ENCODE peak calls at places on chromosome 1, in eight cellular contexts. One of them, this sample, is unnamed.

GRCh38 chr1:31761883-31762282 is 2.3 kb downstream of the ADGRB2 start:
- DNase-seq in dermis microvascular lymphatic vessel endothelial cell: no peak
- DNase-seq in heart right ventricle: no peak
- DNase-seq in left lung: no peak
- DNase-seq in coronary artery: no peak
- DNase-seq in GM23248: peak
- DNase-seq in head of caudate nucleus: no peak
- DNase-seq in stromal cell of bone marrow: no peak
- DNase-seq in this sample: no peak

GRCh38 chr1:96559707-96560588 is 161.6 kb upstream of the PTBP2 start:
- DNase-seq in dermis microvascular lymphatic vessel endothelial cell: no peak
- DNase-seq in heart right ventricle: no peak
- DNase-seq in left lung: no peak
- DNase-seq in coronary artery: no peak
- DNase-seq in GM23248: peak
- DNase-seq in head of caudate nucleus: no peak
- DNase-seq in stromal cell of bone marrow: peak
- DNase-seq in this sample: peak

GRCh38 chr1:7421471-7422075 is 349.5 kb upstream of the VAMP3 start:
- DNase-seq in dermis microvascular lymphatic vessel endothelial cell: no peak
- DNase-seq in heart right ventricle: no peak
- DNase-seq in left lung: no peak
- DNase-seq in coronary artery: peak
- DNase-seq in GM23248: no peak
- DNase-seq in head of caudate nucleus: no peak
- DNase-seq in stromal cell of bone marrow: no peak
- DNase-seq in this sample: no peak

GRCh38 chr1:56966698-56966999 is 834 bp upstream of the C8B start:
- DNase-seq in dermis microvascular lymphatic vessel endothelial cell: no peak
- DNase-seq in heart right ventricle: no peak
- DNase-seq in left lung: no peak
- DNase-seq in coronary artery: no peak
- DNase-seq in GM23248: no peak
- DNase-seq in head of caudate nucleus: no peak
- DNase-seq in stromal cell of bone marrow: no peak
- DNase-seq in this sample: no peak

GRCh38 chr1:193179094-193179493 is 7.3 kb downstream of the B3GALT2 start:
- DNase-seq in dermis microvascular lymphatic vessel endothelial cell: peak
- DNase-seq in heart right ventricle: no peak
- DNase-seq in left lung: no peak
- DNase-seq in coronary artery: no peak
- DNase-seq in GM23248: no peak
- DNase-seq in head of caudate nucleus: no peak
- DNase-seq in stromal cell of bone marrow: no peak
- DNase-seq in this sample: no peak

GRCh38 chr1:115135681-115136080 is 46.4 kb upstream of the TSPAN2 start:
- DNase-seq in dermis microvascular lymphatic vessel endothelial cell: no peak
- DNase-seq in heart right ventricle: no peak
- DNase-seq in left lung: no peak
- DNase-seq in coronary artery: no peak
- DNase-seq in GM23248: peak
- DNase-seq in head of caudate nucleus: no peak
- DNase-seq in stromal cell of bone marrow: no peak
- DNase-seq in this sample: no peak

GRCh38 chr1:242828199-242828598 is 303.7 kb upstream of the PLD5 start:
- DNase-seq in dermis microvascular lymphatic vessel endothelial cell: no peak
- DNase-seq in heart right ventricle: no peak
- DNase-seq in left lung: no peak
- DNase-seq in coronary artery: no peak
- DNase-seq in GM23248: no peak
- DNase-seq in head of caudate nucleus: peak
- DNase-seq in stromal cell of bone marrow: no peak
- DNase-seq in this sample: no peak

GRCh38 chr1:205670611-205671430 is 9.5 kb downstream of the SLC45A3 start:
- DNase-seq in dermis microvascular lymphatic vessel endothelial cell: no peak
- DNase-seq in heart right ventricle: no peak
- DNase-seq in left lung: no peak
- DNase-seq in coronary artery: no peak
- DNase-seq in GM23248: no peak
- DNase-seq in head of caudate nucleus: no peak
- DNase-seq in stromal cell of bone marrow: no peak
- DNase-seq in this sample: no peak

GRCh38 chr1:207853372-207853757 is 57.6 kb downstream of the CD34 start:
- DNase-seq in dermis microvascular lymphatic vessel endothelial cell: peak
- DNase-seq in heart right ventricle: peak
- DNase-seq in left lung: no peak
- DNase-seq in coronary artery: peak
- DNase-seq in GM23248: no peak
- DNase-seq in head of caudate nucleus: no peak
- DNase-seq in stromal cell of bone marrow: no peak
- DNase-seq in this sample: no peak

GRCh38 chr1:176193023-176193422 is 14.1 kb downstream of the COP1 start:
- DNase-seq in dermis microvascular lymphatic vessel endothelial cell: no peak
- DNase-seq in heart right ventricle: no peak
- DNase-seq in left lung: no peak
- DNase-seq in coronary artery: no peak
- DNase-seq in GM23248: no peak
- DNase-seq in head of caudate nucleus: no peak
- DNase-seq in stromal cell of bone marrow: no peak
- DNase-seq in this sample: peak

GRCh38 chr1:205709059-205709398 is 28.7 kb upstream of the SLC45A3 start:
- DNase-seq in dermis microvascular lymphatic vessel endothelial cell: peak
- DNase-seq in heart right ventricle: no peak
- DNase-seq in left lung: no peak
- DNase-seq in coronary artery: no peak
- DNase-seq in GM23248: peak
- DNase-seq in head of caudate nucleus: no peak
- DNase-seq in stromal cell of bone marrow: peak
- DNase-seq in this sample: no peak

GRCh38 chr1:147316968-147317367 is 74.5 kb downstream of the CHD1L start:
- DNase-seq in dermis microvascular lymphatic vessel endothelial cell: no peak
- DNase-seq in heart right ventricle: no peak
- DNase-seq in left lung: no peak
- DNase-seq in coronary artery: no peak
- DNase-seq in GM23248: no peak
- DNase-seq in head of caudate nucleus: no peak
- DNase-seq in stromal cell of bone marrow: no peak
- DNase-seq in this sample: no peak

GRCh38 chr1:36085686-36086526 is 2.0 kb downstream of the TEKT2 start:
- DNase-seq in dermis microvascular lymphatic vessel endothelial cell: no peak
- DNase-seq in heart right ventricle: no peak
- DNase-seq in left lung: no peak
- DNase-seq in coronary artery: no peak
- DNase-seq in GM23248: no peak
- DNase-seq in head of caudate nucleus: no peak
- DNase-seq in stromal cell of bone marrow: no peak
- DNase-seq in this sample: no peak

GRCh38 chr1:201713093-201713810 is 115.7 kb upstream of the IPO9 start:
- DNase-seq in dermis microvascular lymphatic vessel endothelial cell: peak
- DNase-seq in heart right ventricle: peak
- DNase-seq in left lung: peak
- DNase-seq in coronary artery: peak
- DNase-seq in GM23248: peak
- DNase-seq in head of caudate nucleus: peak
- DNase-seq in stromal cell of bone marrow: peak
- DNase-seq in this sample: peak

GRCh38 chr1:228059536-228060457 is 22.7 kb upstream of the ARF1 start:
- DNase-seq in dermis microvascular lymphatic vessel endothelial cell: peak
- DNase-seq in heart right ventricle: no peak
- DNase-seq in left lung: peak
- DNase-seq in coronary artery: no peak
- DNase-seq in GM23248: peak
- DNase-seq in head of caudate nucleus: no peak
- DNase-seq in stromal cell of bone marrow: no peak
- DNase-seq in this sample: no peak

GRCh38 chr1:25958475-25958874 is 39.4 kb downstream of the PAFAH2 start:
- DNase-seq in dermis microvascular lymphatic vessel endothelial cell: peak
- DNase-seq in heart right ventricle: no peak
- DNase-seq in left lung: no peak
- DNase-seq in coronary artery: no peak
- DNase-seq in GM23248: peak
- DNase-seq in head of caudate nucleus: no peak
- DNase-seq in stromal cell of bone marrow: peak
- DNase-seq in this sample: no peak

GRCh38 chr1:36924282-36924791 is 110.0 kb downstream of the GRIK3 start:
- DNase-seq in dermis microvascular lymphatic vessel endothelial cell: peak
- DNase-seq in heart right ventricle: peak
- DNase-seq in left lung: no peak
- DNase-seq in coronary artery: no peak
- DNase-seq in GM23248: peak
- DNase-seq in head of caudate nucleus: peak
- DNase-seq in stromal cell of bone marrow: peak
- DNase-seq in this sample: no peak

GRCh38 chr1:88773540-88774150 is 89.6 kb downstream of the PKN2 start:
- DNase-seq in dermis microvascular lymphatic vessel endothelial cell: no peak
- DNase-seq in heart right ventricle: no peak
- DNase-seq in left lung: no peak
- DNase-seq in coronary artery: no peak
- DNase-seq in GM23248: peak
- DNase-seq in head of caudate nucleus: no peak
- DNase-seq in stromal cell of bone marrow: peak
- DNase-seq in this sample: peak